ENCODE peak calls at places on chromosomes 16 and 17, in eight cellular contexts. One of them, this sample, is unnamed.

GRCh38 chr17:79666111-79666510 is 55.3 kb upstream of the RBFOX3 start:
- DNase-seq in CD4-positive, alpha-beta T cell: no peak
- DNase-seq in left ventricle myocardium inferior: no peak
- DNase-seq in CD8-positive, alpha-beta T cell: no peak
- DNase-seq in fibroblast of lung: no peak
- DNase-seq in stomach: no peak
- DNase-seq in ascending aorta: peak; percentile 44
- DNase-seq in cardiac muscle cell: no peak
- DNase-seq in this sample: no peak

GRCh38 chr16:68645494-68646388 is 631 bp downstream of the CDH3 start:
- DNase-seq in CD4-positive, alpha-beta T cell: no peak
- DNase-seq in left ventricle myocardium inferior: no peak
- DNase-seq in CD8-positive, alpha-beta T cell: no peak
- DNase-seq in fibroblast of lung: no peak
- DNase-seq in stomach: no peak
- DNase-seq in ascending aorta: no peak
- DNase-seq in cardiac muscle cell: peak; percentile 87
- DNase-seq in this sample: no peak

GRCh38 chr17:50292465-50292864 is 18.2 kb downstream of the TMEM92 start:
- DNase-seq in CD4-positive, alpha-beta T cell: no peak
- DNase-seq in left ventricle myocardium inferior: no peak
- DNase-seq in CD8-positive, alpha-beta T cell: no peak
- DNase-seq in fibroblast of lung: no peak
- DNase-seq in stomach: no peak
- DNase-seq in ascending aorta: no peak
- DNase-seq in cardiac muscle cell: no peak
- DNase-seq in this sample: no peak

GRCh38 chr17:66526827-66527226 is 224.4 kb downstream of the PRKCA start:
- DNase-seq in CD4-positive, alpha-beta T cell: no peak
- DNase-seq in left ventricle myocardium inferior: no peak
- DNase-seq in CD8-positive, alpha-beta T cell: no peak
- DNase-seq in fibroblast of lung: no peak
- DNase-seq in stomach: no peak
- DNase-seq in ascending aorta: no peak
- DNase-seq in cardiac muscle cell: no peak
- DNase-seq in this sample: no peak

GRCh38 chr17:14337596-14338079 is 36.8 kb downstream of the HS3ST3B1 start:
- DNase-seq in CD4-positive, alpha-beta T cell: no peak
- DNase-seq in left ventricle myocardium inferior: no peak
- DNase-seq in CD8-positive, alpha-beta T cell: no peak
- DNase-seq in fibroblast of lung: no peak
- DNase-seq in stomach: no peak
- DNase-seq in ascending aorta: no peak
- DNase-seq in cardiac muscle cell: no peak
- DNase-seq in this sample: no peak

GRCh38 chr17:61202564-61202963 is 197.1 kb upstream of the TBX2 start:
- DNase-seq in CD4-positive, alpha-beta T cell: no peak
- DNase-seq in left ventricle myocardium inferior: no peak
- DNase-seq in CD8-positive, alpha-beta T cell: no peak
- DNase-seq in fibroblast of lung: peak; percentile 38
- DNase-seq in stomach: no peak
- DNase-seq in ascending aorta: no peak
- DNase-seq in cardiac muscle cell: no peak
- DNase-seq in this sample: no peak

GRCh38 chr16:29811896-29812665 is at the start of gene PRRT2:
- DNase-seq in CD4-positive, alpha-beta T cell: no peak
- DNase-seq in left ventricle myocardium inferior: peak; percentile 72
- DNase-seq in CD8-positive, alpha-beta T cell: peak; percentile 57
- DNase-seq in fibroblast of lung: peak; percentile 64
- DNase-seq in stomach: no peak
- DNase-seq in ascending aorta: peak; percentile 89
- DNase-seq in cardiac muscle cell: peak; percentile 80
- DNase-seq in this sample: no peak

GRCh38 chr17:62688398-62689140 is 61.1 kb downstream of the MRC2 start:
- DNase-seq in CD4-positive, alpha-beta T cell: no peak
- DNase-seq in left ventricle myocardium inferior: no peak
- DNase-seq in CD8-positive, alpha-beta T cell: no peak
- DNase-seq in fibroblast of lung: no peak
- DNase-seq in stomach: no peak
- DNase-seq in ascending aorta: no peak
- DNase-seq in cardiac muscle cell: no peak
- DNase-seq in this sample: no peak

GRCh38 chr17:42179911-42180410 is 981 bp downstream of the KCNH4 start:
- DNase-seq in CD4-positive, alpha-beta T cell: no peak
- DNase-seq in left ventricle myocardium inferior: peak; percentile 25
- DNase-seq in CD8-positive, alpha-beta T cell: no peak
- DNase-seq in fibroblast of lung: peak; percentile 24
- DNase-seq in stomach: peak; percentile 38
- DNase-seq in ascending aorta: no peak
- DNase-seq in cardiac muscle cell: peak; percentile 88
- DNase-seq in this sample: no peak

GRCh38 chr17:10125761-10126553 is 72.4 kb downstream of the GAS7 start:
- DNase-seq in CD4-positive, alpha-beta T cell: no peak
- DNase-seq in left ventricle myocardium inferior: no peak
- DNase-seq in CD8-positive, alpha-beta T cell: no peak
- DNase-seq in fibroblast of lung: no peak
- DNase-seq in stomach: no peak
- DNase-seq in ascending aorta: no peak
- DNase-seq in cardiac muscle cell: no peak
- DNase-seq in this sample: no peak

GRCh38 chr16:68094614-68094934 is 9.4 kb downstream of the NFATC3 start:
- DNase-seq in CD4-positive, alpha-beta T cell: no peak
- DNase-seq in left ventricle myocardium inferior: no peak
- DNase-seq in CD8-positive, alpha-beta T cell: no peak
- DNase-seq in fibroblast of lung: no peak
- DNase-seq in stomach: no peak
- DNase-seq in ascending aorta: no peak
- DNase-seq in cardiac muscle cell: no peak
- DNase-seq in this sample: no peak

GRCh38 chr17:72614476-72614870 is 478.0 kb downstream of the SLC39A11 start:
- DNase-seq in CD4-positive, alpha-beta T cell: no peak
- DNase-seq in left ventricle myocardium inferior: no peak
- DNase-seq in CD8-positive, alpha-beta T cell: no peak
- DNase-seq in fibroblast of lung: peak; percentile 57
- DNase-seq in stomach: no peak
- DNase-seq in ascending aorta: no peak
- DNase-seq in cardiac muscle cell: no peak
- DNase-seq in this sample: peak; percentile 86

GRCh38 chr16:30491744-30492308 is 19.3 kb downstream of the ITGAL start:
- DNase-seq in CD4-positive, alpha-beta T cell: no peak
- DNase-seq in left ventricle myocardium inferior: no peak
- DNase-seq in CD8-positive, alpha-beta T cell: no peak
- DNase-seq in fibroblast of lung: peak; percentile 81
- DNase-seq in stomach: no peak
- DNase-seq in ascending aorta: no peak
- DNase-seq in cardiac muscle cell: no peak
- DNase-seq in this sample: no peak

DNA sequence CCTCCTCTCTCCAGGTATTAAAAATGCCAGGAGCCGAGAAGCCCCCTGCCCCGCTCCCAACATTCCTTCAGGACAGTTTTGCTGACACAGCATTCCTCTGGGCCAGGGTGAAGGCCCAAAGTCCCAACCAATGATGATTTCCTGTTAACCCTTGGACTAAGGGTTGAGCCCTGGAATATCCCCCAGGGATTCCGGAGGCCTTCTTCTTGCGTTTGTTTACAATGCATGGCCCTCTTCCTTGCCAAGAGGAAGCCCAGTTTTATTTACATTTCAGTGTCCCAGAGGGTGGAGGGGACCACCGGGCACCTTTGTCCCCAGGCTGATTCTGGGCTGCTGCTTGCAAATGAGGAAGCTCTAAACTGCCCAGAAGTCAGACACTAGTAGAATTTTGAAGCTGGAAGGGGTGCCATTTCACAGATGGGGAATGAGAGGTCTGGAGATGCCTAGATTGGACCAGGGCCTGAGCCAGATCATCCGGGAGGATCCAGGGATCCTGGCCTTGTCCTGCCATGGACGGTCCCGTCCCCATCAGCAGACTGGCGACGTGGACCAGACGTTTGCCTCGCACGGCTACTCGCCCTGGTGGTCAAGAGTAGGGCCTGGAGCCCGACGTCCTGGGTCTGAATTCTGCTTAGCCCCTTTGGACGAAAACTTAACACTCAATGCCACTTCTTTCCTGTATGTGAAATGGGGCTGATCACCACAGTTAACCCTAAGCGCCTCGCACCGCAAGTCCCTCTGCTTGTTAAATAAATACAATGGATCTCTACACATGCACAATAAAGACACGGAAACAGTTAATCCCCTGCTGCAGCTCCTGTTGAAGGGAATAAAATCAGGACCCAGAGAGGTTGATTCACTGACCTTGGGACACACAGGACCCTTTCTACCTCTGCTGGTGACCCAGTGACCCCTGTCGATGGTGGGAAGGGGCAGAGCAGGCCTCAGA is 55.6 kb upstream of the CIBAR2 start:
- DNase-seq in CD4-positive, alpha-beta T cell: no peak
- DNase-seq in left ventricle myocardium inferior: no peak
- DNase-seq in CD8-positive, alpha-beta T cell: no peak
- DNase-seq in fibroblast of lung: no peak
- DNase-seq in stomach: no peak
- DNase-seq in ascending aorta: no peak
- DNase-seq in cardiac muscle cell: no peak
- DNase-seq in this sample: no peak
- TF ChIP-seq CTCF in CD4-positive, alpha-beta T cell: no peak
- TF ChIP-seq CTCF in left ventricle myocardium inferior: no peak
- TF ChIP-seq CTCF in CD8-positive, alpha-beta T cell: no peak
- TF ChIP-seq CTCF in fibroblast of lung: no peak
- TF ChIP-seq CTCF in stomach: no peak
- TF ChIP-seq CTCF in ascending aorta: no peak
- TF ChIP-seq CTCF in cardiac muscle cell: no peak
- TF ChIP-seq CTCF in this sample: no peak

GRCh38 chr17:75825748-75826370 is 18.3 kb downstream of the UNC13D start:
- DNase-seq in CD4-positive, alpha-beta T cell: no peak
- DNase-seq in left ventricle myocardium inferior: no peak
- DNase-seq in CD8-positive, alpha-beta T cell: no peak
- DNase-seq in fibroblast of lung: no peak
- DNase-seq in stomach: no peak
- DNase-seq in ascending aorta: no peak
- DNase-seq in cardiac muscle cell: no peak
- DNase-seq in this sample: no peak

GRCh38 chr17:75828741-75829140 is 15.5 kb downstream of the UNC13D start:
- DNase-seq in CD4-positive, alpha-beta T cell: no peak
- DNase-seq in left ventricle myocardium inferior: no peak
- DNase-seq in CD8-positive, alpha-beta T cell: no peak
- DNase-seq in fibroblast of lung: no peak
- DNase-seq in stomach: no peak
- DNase-seq in ascending aorta: no peak
- DNase-seq in cardiac muscle cell: no peak
- DNase-seq in this sample: no peak

GRCh38 chr17:75828051-75828400 is 16.2 kb downstream of the UNC13D start:
- DNase-seq in CD4-positive, alpha-beta T cell: no peak
- DNase-seq in left ventricle myocardium inferior: no peak
- DNase-seq in CD8-positive, alpha-beta T cell: no peak
- DNase-seq in fibroblast of lung: no peak
- DNase-seq in stomach: no peak
- DNase-seq in ascending aorta: no peak
- DNase-seq in cardiac muscle cell: no peak
- DNase-seq in this sample: no peak

GRCh38 chr17:75826561-75827290 is 17.5 kb downstream of the UNC13D start:
- DNase-seq in CD4-positive, alpha-beta T cell: no peak
- DNase-seq in left ventricle myocardium inferior: no peak
- DNase-seq in CD8-positive, alpha-beta T cell: no peak
- DNase-seq in fibroblast of lung: no peak
- DNase-seq in stomach: no peak
- DNase-seq in ascending aorta: no peak
- DNase-seq in cardiac muscle cell: no peak
- DNase-seq in this sample: no peak

DNA sequence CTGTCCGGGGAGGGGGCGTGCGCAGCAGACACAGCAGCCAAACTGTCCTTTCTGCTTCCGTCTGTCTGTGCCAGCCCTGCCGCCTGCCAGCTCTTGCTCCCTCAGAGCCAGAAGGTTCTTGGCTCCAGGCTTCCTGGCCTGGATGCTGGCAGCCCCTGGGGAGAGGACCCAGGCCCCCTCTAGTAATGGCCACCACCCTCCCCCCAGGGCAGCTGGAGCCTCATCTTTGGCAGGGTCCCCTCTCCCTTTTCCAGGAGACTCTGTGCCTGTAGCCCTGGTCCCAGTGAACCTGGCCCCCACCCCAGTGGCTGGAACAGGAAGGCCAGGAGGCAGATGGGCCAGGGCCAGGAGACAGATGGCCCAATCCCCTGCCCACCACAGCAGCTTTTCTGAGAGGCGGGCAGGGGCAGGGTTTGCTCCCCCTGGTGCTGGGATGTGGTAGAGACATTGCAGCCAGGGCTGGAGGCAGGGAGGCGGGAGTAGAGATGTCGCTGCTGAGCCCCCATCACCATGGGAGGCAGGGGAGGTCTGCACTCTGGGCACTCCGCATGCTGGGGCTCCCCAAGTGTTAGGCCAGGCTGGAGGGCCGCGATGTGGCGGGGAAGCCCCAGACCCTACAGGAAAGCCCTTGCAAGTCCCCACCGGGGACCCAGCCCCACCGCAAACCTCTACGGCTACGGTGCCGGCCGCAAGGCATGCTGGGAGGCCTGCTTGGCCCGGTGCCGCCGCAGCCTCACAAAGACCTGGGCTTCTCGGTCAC is 16.7 kb downstream of the UNC13D start:
- DNase-seq in CD4-positive, alpha-beta T cell: peak; percentile 61
- DNase-seq in left ventricle myocardium inferior: peak; percentile 76
- DNase-seq in CD8-positive, alpha-beta T cell: peak; percentile 85
- DNase-seq in fibroblast of lung: peak; percentile 56
- DNase-seq in stomach: peak; percentile 62
- DNase-seq in ascending aorta: peak; percentile 80
- DNase-seq in cardiac muscle cell: peak; percentile 69
- DNase-seq in this sample: no peak
- TF ChIP-seq CTCF in CD4-positive, alpha-beta T cell: peak; percentile 84
- TF ChIP-seq CTCF in left ventricle myocardium inferior: peak; percentile 79
- TF ChIP-seq CTCF in CD8-positive, alpha-beta T cell: peak; percentile 65
- TF ChIP-seq CTCF in fibroblast of lung: peak; percentile 75
- TF ChIP-seq CTCF in stomach: no peak
- TF ChIP-seq CTCF in ascending aorta: peak; percentile 70
- TF ChIP-seq CTCF in cardiac muscle cell: peak; percentile 82
- TF ChIP-seq CTCF in this sample: peak; percentile 44

GRCh38 chr17:57243171-57243622 is 13.1 kb upstream of the MSI2 start:
- DNase-seq in CD4-positive, alpha-beta T cell: peak; percentile 63
- DNase-seq in left ventricle myocardium inferior: peak; percentile 45
- DNase-seq in CD8-positive, alpha-beta T cell: peak; percentile 85
- DNase-seq in fibroblast of lung: peak; percentile 45
- DNase-seq in stomach: peak; percentile 73
- DNase-seq in ascending aorta: peak; percentile 81
- DNase-seq in cardiac muscle cell: peak; percentile 73
- DNase-seq in this sample: no peak
- TF ChIP-seq CTCF in CD4-positive, alpha-beta T cell: peak; percentile 99
- TF ChIP-seq CTCF in left ventricle myocardium inferior: peak; percentile 98
- TF ChIP-seq CTCF in CD8-positive, alpha-beta T cell: peak; percentile 99
- TF ChIP-seq CTCF in fibroblast of lung: peak; percentile 100
- TF ChIP-seq CTCF in stomach: no peak
- TF ChIP-seq CTCF in ascending aorta: peak; percentile 95
- TF ChIP-seq CTCF in cardiac muscle cell: peak; percentile 100
- TF ChIP-seq CTCF in this sample: peak; percentile 100

DNA sequence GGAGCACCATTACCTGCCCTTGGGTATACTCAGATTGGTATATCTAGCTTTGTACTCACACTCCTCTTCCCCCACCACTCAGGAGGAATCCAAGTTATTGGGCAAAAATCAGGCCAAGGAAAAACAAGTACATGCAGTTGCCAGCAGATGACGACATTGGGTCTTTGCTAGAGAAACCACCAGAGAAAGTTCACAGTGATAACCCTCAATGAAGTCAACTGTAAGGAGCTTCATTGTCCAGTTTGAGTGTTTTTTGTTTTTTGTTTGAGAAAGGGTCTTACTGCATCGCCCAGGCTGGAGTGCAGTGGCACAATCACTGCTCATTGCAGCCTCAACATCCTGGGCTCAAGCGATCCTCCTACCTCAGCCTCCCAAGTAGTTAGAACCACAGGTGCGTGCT is 34.6 kb upstream of the TOX3 start:
- DNase-seq in CD4-positive, alpha-beta T cell: no peak
- DNase-seq in left ventricle myocardium inferior: no peak
- DNase-seq in CD8-positive, alpha-beta T cell: no peak
- DNase-seq in fibroblast of lung: no peak
- DNase-seq in stomach: no peak
- DNase-seq in ascending aorta: no peak
- DNase-seq in cardiac muscle cell: no peak
- DNase-seq in this sample: no peak
- TF ChIP-seq CTCF in CD4-positive, alpha-beta T cell: no peak
- TF ChIP-seq CTCF in left ventricle myocardium inferior: no peak
- TF ChIP-seq CTCF in CD8-positive, alpha-beta T cell: no peak
- TF ChIP-seq CTCF in fibroblast of lung: no peak
- TF ChIP-seq CTCF in stomach: no peak
- TF ChIP-seq CTCF in ascending aorta: no peak
- TF ChIP-seq CTCF in cardiac muscle cell: no peak
- TF ChIP-seq CTCF in this sample: peak; percentile 34

This sample was measured in LNCaP clone FGC.